ENCODE peak calls at places on chromosomes 13 and 19, in seven cellular contexts. B, D, K, Y, O, I and R are unnamed samples.

GRCh38 chr19:41265376-41266153 is 1.4 kb downstream of the HNRNPUL1 start:
- DNase-seq in Y (no peak), B (peak; percentile 63), K (no peak), O (peak; percentile 10), I (peak; percentile 65), D (no peak), R (peak; percentile 41)

GRCh38 chr13:108342369-108343289 is 73.1 kb downstream of the TNFSF13B start:
- DNase-seq in D (no peak), O (no peak), K (no peak), B (no peak), I (no peak), Y (no peak), R (peak; percentile 16)

GRCh38 chr13:78993792-78994191 is 334.8 kb upstream of the OBI1 start:
- DNase-seq in I (no peak), K (no peak), Y (no peak), B (no peak), D (no peak), O (no peak), R (no peak)

GRCh38 chr13:41268764-41269163 is 5.4 kb upstream of the MTRF1 start:
- DNase-seq in K (no peak), D (no peak), B (no peak), O (no peak), I (no peak), Y (no peak), R (no peak)

GRCh38 chr19:41327499-41328156 is 17.7 kb downstream of the CCDC97 start:
- DNase-seq in K (no peak), B (peak; percentile 95), O (peak; percentile 76), Y (no peak), I (peak; percentile 87), D (peak; percentile 82), R (peak; percentile 92)

GRCh38 chr19:7348587-7349230 is at the start of gene ARHGEF18:
- DNase-seq in K (no peak), I (peak; percentile 64), Y (no peak), B (peak; percentile 75), D (no peak), O (no peak), R (no peak)

GRCh38 chr19:48603001-48603400 is 3.5 kb upstream of the SPACA4 start:
- DNase-seq in K (no peak), B (no peak), O (no peak), D (no peak), Y (no peak), I (no peak), R (no peak)

GRCh38 chr19:49132974-49133609 is 13.7 kb downstream of the PPFIA3 start:
- DNase-seq in Y (no peak), I (no peak), K (no peak), B (peak; percentile 77), D (peak; percentile 56), O (no peak), R (no peak)

GRCh38 chr13:35378939-35379338 is 97.5 kb downstream of the MAB21L1 start:
- DNase-seq in K (no peak), O (no peak), D (no peak), B (no peak), I (no peak), Y (no peak), R (no peak)

GRCh38 chr13:57640582-57640981 is 9.0 kb downstream of the PCDH17 start:
- DNase-seq in I (no peak), K (no peak), B (no peak), Y (no peak), O (peak; percentile 11), D (no peak), R (no peak)

GRCh38 chr19:23882493-23882892 is 32.2 kb upstream of the ZNF726 start:
- DNase-seq in B (no peak), K (no peak), O (no peak), Y (no peak), D (no peak), I (no peak), R (no peak)

GRCh38 chr19:15717781-15718180 is 10.0 kb upstream of the OR10H2 start:
- DNase-seq in K (no peak), B (no peak), O (no peak), D (no peak), I (no peak), Y (no peak), R (no peak)

GRCh38 chr13:47822036-47822435 is 179.0 kb downstream of the SUCLA2 start:
- DNase-seq in B (no peak), D (no peak), Y (no peak), I (no peak), O (no peak), K (no peak), R (no peak)

GRCh38 chr19:43763473-43763939 is 8.7 kb upstream of the SMG9 start:
- DNase-seq in B (no peak), D (peak; percentile 28), Y (no peak), K (no peak), O (no peak), I (no peak), R (no peak)

GRCh38 chr13:53272873-53273272 is 244.3 kb downstream of the OLFM4 start:
- DNase-seq in O (no peak), D (no peak), K (no peak), I (no peak), Y (no peak), B (no peak), R (no peak)

GRCh38 chr13:101149735-101150380 is 266.4 kb downstream of the NALCN start:
- DNase-seq in D (no peak), Y (no peak), B (no peak), K (no peak), O (no peak), I (no peak), R (no peak)

GRCh38 chr19:6527893-6528543 is 2.8 kb upstream of the TNFSF9 start:
- DNase-seq in B (no peak), Y (no peak), O (no peak), D (no peak), I (no peak), K (no peak), R (no peak)

GRCh38 chr19:3699741-3700241 is 477 bp downstream of the PIP5K1C start:
- DNase-seq in O (no peak), D (no peak), I (no peak), K (no peak), B (peak; percentile 80), Y (no peak), R (no peak)

GRCh38 chr19:13401388-13401787 is 104.9 kb downstream of the CACNA1A start:
- DNase-seq in I (no peak), B (no peak), Y (no peak), D (no peak), K (no peak), O (no peak), R (peak; percentile 42)

DNA sequence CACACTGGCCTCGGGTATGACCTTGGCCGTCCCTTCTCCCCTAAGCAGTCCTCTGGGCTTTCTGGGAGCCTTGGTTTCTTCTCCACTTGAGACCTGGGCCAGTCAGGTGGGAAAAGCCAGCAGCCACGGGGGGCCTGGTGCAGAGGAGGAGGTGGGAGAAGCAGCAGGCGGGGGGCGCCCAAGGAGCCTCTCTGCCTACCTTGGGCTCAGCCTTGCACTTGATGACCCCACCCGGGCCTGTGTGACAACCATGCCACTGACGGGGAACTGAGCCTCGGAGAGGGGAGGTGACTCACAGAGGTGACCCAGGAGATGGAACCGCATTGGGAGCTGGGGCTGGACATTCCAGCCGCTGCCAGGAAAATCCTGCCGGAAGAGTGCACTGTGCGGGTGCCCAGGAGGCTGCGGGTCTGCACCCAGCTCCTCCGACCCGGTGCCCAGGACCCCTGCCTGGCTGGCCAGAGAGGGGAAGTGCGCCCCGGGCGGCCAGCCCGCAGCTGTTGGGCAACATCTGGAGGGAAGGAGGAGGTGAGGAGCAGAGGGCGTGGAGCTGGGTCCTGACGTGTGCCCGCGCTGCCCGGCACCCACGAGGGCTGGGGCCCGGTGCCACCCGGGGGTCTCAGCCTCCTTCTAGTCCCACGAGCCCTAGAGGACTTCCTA is 23.4 kb upstream of the SLC7A10 start:
- DNase-seq in D (no peak), B (peak; percentile 75), I (no peak), K (no peak), Y (no peak), O (no peak), R (peak; percentile 20)
- TF ChIP-seq CTCF in D (no peak), B (no peak), I (no peak), K (no peak), Y (no peak), O (no peak), R (no peak)

GRCh38 chr19:55118401-55118991 is 1.1 kb upstream of the PPP1R12C start:
- DNase-seq in D (peak; percentile 54), K (no peak), Y (no peak), O (peak; percentile 77), I (no peak), B (no peak), R (no peak)
- H3K27ac ChIP-seq in D (peak overlapping the region; percentile 83), K (no peak overlapping the region), Y (peak overlapping the region; percentile 76), O (no peak overlapping the region), I (peak overlapping the region; percentile 88), B (no peak overlapping the region), R (peak overlapping the region; percentile 80)

DNA sequence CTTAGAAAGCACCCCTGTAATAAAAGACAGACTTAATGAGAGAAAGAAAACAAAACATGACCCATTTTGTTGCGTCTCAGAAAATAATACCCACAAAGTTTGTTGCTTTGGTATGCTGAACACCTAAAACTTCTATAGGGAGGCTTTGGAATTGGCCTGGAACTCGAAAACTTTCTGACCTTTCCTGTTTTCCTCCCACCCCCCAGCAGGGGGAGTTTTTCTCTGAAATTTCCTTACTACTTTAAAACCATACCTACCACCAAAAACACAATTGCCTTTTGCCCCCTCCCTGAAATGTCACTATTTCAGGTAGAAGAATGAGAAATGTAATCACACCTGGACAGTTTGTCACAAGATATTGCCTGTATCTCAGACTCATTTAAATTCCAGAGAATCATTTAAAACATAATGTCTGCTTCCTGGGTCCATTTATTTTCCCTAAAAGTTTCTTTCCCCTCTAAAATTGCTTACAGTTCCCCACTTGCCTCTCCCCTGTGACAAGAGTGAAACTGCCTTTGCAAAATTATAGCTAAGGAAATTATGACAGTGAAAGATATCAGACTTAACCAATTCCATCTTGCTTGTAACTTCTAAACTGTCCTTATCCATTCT is 2700.2 kb downstream of the PCDH9 start:
- DNase-seq in B (no peak), D (no peak), O (no peak), K (no peak), I (no peak), Y (no peak), R (peak; percentile 28)
- TF ChIP-seq CTCF in B (no peak), D (no peak), O (peak; percentile 41), K (peak; percentile 41), I (peak; percentile 22), Y (no peak), R (peak; percentile 42)

GRCh38 chr13:51292000-51292550 is 47.4 kb upstream of the SERPINE3 start:
- DNase-seq in B (no peak), I (no peak), D (no peak), Y (no peak), K (no peak), O (no peak), R (no peak)

GRCh38 chr13:51286135-51287002 is 53.1 kb upstream of the SERPINE3 start:
- DNase-seq in D (peak; percentile 73), K (peak; percentile 74), O (peak; percentile 74), Y (peak; percentile 15), B (peak; percentile 88), I (peak; percentile 84), R (peak; percentile 68)

GRCh38 chr13:51287758-51288157 is 51.7 kb upstream of the SERPINE3 start:
- DNase-seq in Y (no peak), I (no peak), K (no peak), B (no peak), D (no peak), O (no peak), R (no peak)

DNA sequence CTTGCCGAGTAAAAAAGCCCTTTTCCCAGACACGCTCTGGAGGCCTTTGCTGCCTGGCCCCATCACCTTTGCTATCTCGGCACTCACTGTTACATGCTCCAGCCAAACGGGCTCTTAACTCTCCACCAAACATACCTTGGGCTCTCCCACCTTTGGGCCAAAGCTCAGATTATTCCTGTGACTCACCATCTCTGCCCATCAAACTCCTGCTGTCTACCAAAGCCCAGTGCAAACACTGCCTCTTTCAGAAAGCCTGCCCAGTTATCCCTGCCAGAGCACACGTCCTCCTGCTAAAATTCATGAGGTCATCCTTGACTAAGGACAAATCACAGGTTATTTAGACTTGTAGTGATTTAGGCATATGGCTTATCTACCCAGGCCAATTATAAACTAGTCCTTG is 48.1 kb upstream of the SERPINE3 start:
- DNase-seq in K (no peak), B (no peak), Y (no peak), I (no peak), O (no peak), D (no peak), R (no peak)
- H3K27ac ChIP-seq in K (no peak overlapping the region), B (no peak overlapping the region), Y (peak overlapping the region; percentile 69), I (peak overlapping the region; percentile 48), O (peak overlapping the region; percentile 54), D (no peak overlapping the region), R (no peak overlapping the region)